ENCODE peak calls at places on chromosomes 12 and 14, in five cellular contexts. T is heart left ventricle, H is fibroblast of the aortic adventitia, O is left lung, J is epithelial cell of esophagus. Y is an unnamed sample.

GRCh38 chr12:22459872-22460490 is 84.4 kb downstream of the C2CD5 start:
- DNase-seq in T (no peak), H (peak), O (no peak), J (peak), Y (no peak)

GRCh38 chr12:1796515-1797010 is 23.8 kb upstream of the LRTM2 start:
- DNase-seq in T (peak), H (no peak), O (peak), J (peak), Y (peak)

GRCh38 chr12:103823871-103824270 is 17.2 kb downstream of the NT5DC3 start:
- DNase-seq in T (no peak), H (no peak), O (no peak), J (no peak), Y (no peak)

GRCh38 chr14:25009891-25010290 is 40.1 kb downstream of the STXBP6 start:
- DNase-seq in T (no peak), H (peak), O (no peak), J (no peak), Y (no peak)

GRCh38 chr12:7501031-7501585 is 2.5 kb downstream of the CD163 start:
- DNase-seq in T (no peak), H (peak), O (no peak), J (peak), Y (no peak)

GRCh38 chr14:89325299-89325883 is 91.6 kb downstream of the FOXN3 start:
- DNase-seq in T (no peak), H (no peak), O (no peak), J (no peak), Y (no peak)

GRCh38 chr12:108323581-108323980 is 15.5 kb downstream of the CMKLR1 start:
- DNase-seq in T (no peak), H (no peak), O (no peak), J (no peak), Y (no peak)

GRCh38 chr12:26271024-26271423 is 75.7 kb downstream of the SSPN start:
- DNase-seq in T (no peak), H (peak), O (no peak), J (peak), Y (no peak)

GRCh38 chr14:33364536-33364935 is 425.9 kb downstream of the NPAS3 start:
- DNase-seq in T (no peak), H (no peak), O (no peak), J (no peak), Y (no peak)

GRCh38 chr12:18221726-18222125 is 39.6 kb upstream of the PIK3C2G start:
- DNase-seq in T (no peak), H (no peak), O (no peak), J (no peak), Y (no peak)

DNA sequence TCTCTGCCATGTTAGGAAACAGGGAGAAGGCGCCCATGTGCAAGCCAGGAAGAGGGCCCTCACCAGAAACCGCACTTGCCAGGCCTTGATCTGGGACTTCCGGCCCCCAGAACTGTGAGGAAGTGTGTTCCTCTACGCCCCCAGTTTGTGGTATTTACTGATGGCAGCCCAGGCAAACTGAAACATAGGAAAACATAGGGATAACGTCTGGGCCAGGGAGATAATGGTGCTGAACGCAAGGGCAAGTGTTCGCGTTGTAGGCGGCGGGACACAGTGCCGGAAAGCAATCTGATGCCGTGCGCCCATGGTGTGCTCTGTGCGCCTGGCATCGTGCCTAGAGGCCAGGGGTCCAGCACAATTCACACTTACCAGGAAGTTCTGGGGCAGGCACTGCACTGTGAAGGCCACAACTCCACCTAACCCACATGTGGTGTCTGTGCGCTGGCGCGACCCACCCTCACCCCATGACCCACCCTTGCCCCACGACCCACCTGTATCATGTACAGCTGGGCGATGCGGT is 53.6 kb downstream of the ARL6IP4 start:
- DNase-seq in T (no peak), H (no peak), O (no peak), J (no peak), Y (no peak)
- H3K4me3 ChIP-seq in T (no peak), H (no peak), O (no peak), J (no peak), Y (no peak)

DNA sequence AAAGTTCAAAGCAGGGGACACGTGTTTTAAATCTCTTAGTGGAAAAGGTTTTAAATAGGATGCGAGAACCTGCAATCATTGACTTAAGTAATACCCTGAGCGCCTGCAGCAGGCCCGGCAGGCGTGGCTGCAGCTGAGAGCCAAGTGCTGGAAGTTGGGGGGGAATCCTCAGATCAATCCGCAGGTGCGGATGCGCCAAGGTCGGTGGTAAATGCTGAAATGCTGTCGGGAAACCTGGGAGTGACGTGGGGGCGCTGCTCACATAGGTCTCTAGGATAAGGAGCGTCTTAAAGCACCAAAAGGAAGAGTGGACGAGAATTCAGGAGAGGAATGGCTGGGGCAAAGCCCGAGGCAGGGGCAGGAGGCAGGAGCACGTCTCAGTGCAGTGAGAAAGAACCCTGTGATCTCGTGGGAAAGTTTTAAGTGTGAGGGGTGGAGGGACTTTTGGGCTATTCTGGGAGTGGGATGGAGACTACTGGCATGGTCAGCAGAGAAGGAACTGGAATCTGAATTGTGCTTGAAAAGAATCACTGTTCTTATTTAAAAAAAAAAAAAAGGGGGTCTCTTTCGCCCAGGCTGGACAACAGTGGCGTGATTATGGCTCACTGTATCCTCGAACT is 883 bp upstream of the CDCA4 start:
- DNase-seq in T (peak), H (no peak), O (no peak), J (peak), Y (no peak)
- H3K4me3 ChIP-seq in T (peak), H (peak), O (peak), J (peak), Y (peak)

DNA sequence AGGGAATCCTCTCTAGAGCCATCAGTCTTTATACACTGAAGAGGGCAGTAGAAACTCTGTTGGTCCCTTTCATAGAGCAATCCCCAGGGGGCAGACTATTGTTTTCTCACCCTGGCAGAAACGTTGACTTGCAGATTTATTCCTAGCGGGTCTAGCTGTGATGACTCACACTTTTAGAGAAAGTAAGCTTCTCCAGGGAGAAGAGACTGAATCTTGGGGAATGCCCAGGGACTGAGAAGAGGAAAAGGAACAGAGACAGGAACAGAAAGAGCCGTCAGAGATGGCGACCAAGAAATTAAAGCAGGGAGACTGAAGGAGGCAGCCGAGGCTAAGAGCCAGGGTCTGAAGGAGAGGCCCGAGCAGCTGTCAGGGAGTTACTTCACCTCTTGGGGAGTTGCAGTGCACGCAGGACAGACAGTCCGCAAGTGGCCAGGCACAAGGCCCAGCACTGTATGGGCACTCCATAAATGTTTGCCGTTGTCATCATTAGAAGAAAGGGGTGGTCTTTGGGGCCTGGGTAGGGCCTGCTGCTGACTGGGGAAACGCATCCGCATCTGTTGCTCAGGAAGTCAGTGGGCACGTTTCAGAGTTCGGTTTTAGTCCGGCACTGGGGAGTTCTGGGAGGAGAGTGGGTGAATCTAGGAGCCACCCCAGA is 13.0 kb downstream of the PLEKHG6 start:
- DNase-seq in T (peak), H (peak), O (no peak), J (peak), Y (no peak)
- H3K4me3 ChIP-seq in T (no peak), H (peak), O (no peak), J (no peak), Y (peak)

GRCh38 chr12:47074757-47075156 is 4.7 kb upstream of the PCED1B start:
- DNase-seq in T (no peak), H (no peak), O (no peak), J (no peak), Y (no peak)
- H3K4me3 ChIP-seq in T (no peak), H (no peak), O (no peak), J (no peak), Y (no peak)